ENCODE peak calls at places on chromosomes 16 and 17, in eight cellular contexts. V is mesothelial cell of epicardium; D is colonic mucosa; G is HT1080; T is OCI-M1; N is stimulated activated CD8-positive, alpha-beta memory T cell treated with anti-CD3 and anti-CD28 coated beads, Interleukin-7, amount 100 ng/mL, for 48 hours; C is NCI-H1105 treated with DMSO at 0.1 percent for 48 hours; Z is HT-29. I is an unnamed sample.

GRCh38 chr17:28326114-28326513 is 7.1 kb downstream of the TMEM97 start:
- DNase-seq in V (peak), D (no peak), G (no peak), T (no peak), N (no peak), C (no peak), Z (peak), I (no peak)

GRCh38 chr16:84893467-84893848 is 73.7 kb downstream of the CRISPLD2 start:
- DNase-seq in V (no peak), D (no peak), G (no peak), T (no peak), N (no peak), C (no peak), Z (no peak), I (no peak)

GRCh38 chr16:58128721-58129096 is 472 bp downstream of the CFAP20 start:
- DNase-seq in V (no peak), D (no peak), G (no peak), T (peak), N (no peak), C (no peak), Z (no peak), I (no peak)

GRCh38 chr17:9829343-9829742 is 3.6 kb downstream of the GLP2R start:
- DNase-seq in V (no peak), D (no peak), G (no peak), T (no peak), N (no peak), C (no peak), Z (no peak), I (no peak)

GRCh38 chr17:77400445-77400870 is 259.7 kb downstream of the SEC14L1 start:
- DNase-seq in V (no peak), D (no peak), G (no peak), T (peak), N (peak), C (no peak), Z (no peak), I (no peak)

GRCh38 chr17:27657620-27658019 is 26.6 kb downstream of the LGALS9 start:
- DNase-seq in V (no peak), D (no peak), G (no peak), T (peak), N (no peak), C (no peak), Z (peak), I (no peak)

GRCh38 chr17:28059675-28060074 is 17.2 kb downstream of the NLK start:
- DNase-seq in V (no peak), D (no peak), G (no peak), T (no peak), N (no peak), C (no peak), Z (no peak), I (no peak)

GRCh38 chr16:46690281-46691178 is 1.1 kb downstream of the ORC6 start:
- DNase-seq in V (no peak), D (peak), G (no peak), T (no peak), N (no peak), C (no peak), Z (peak), I (peak)

GRCh38 chr16:26816885-26817571 is 249.7 kb upstream of the C16orf82 start:
- DNase-seq in V (no peak), D (no peak), G (peak), T (no peak), N (no peak), C (no peak), Z (no peak), I (no peak)

GRCh38 chr16:78478267-78478821 is 378.9 kb downstream of the WWOX start:
- DNase-seq in V (no peak), D (no peak), G (no peak), T (no peak), N (no peak), C (peak), Z (peak), I (no peak)

GRCh38 chr17:72861811-72862210 is 230.7 kb downstream of the SLC39A11 start:
- DNase-seq in V (no peak), D (no peak), G (no peak), T (no peak), N (no peak), C (no peak), Z (no peak), I (no peak)

GRCh38 chr17:49063652-49064051 is 66.5 kb downstream of the IGF2BP1 start:
- DNase-seq in V (no peak), D (no peak), G (no peak), T (no peak), N (no peak), C (no peak), Z (no peak), I (no peak)

GRCh38 chr16:15934991-15935390 is 14.4 kb upstream of the ABCC1 start:
- DNase-seq in V (no peak), D (no peak), G (no peak), T (no peak), N (no peak), C (no peak), Z (no peak), I (no peak)

GRCh38 chr17:77602883-77603640 is 355.4 kb upstream of the TNRC6C start:
- DNase-seq in V (peak), D (no peak), G (no peak), T (no peak), N (no peak), C (no peak), Z (no peak), I (no peak)

GRCh38 chr17:43823350-43824084 is 9.4 kb downstream of the MPP3 start:
- DNase-seq in V (no peak), D (peak), G (no peak), T (no peak), N (no peak), C (no peak), Z (no peak), I (no peak)

GRCh38 chr17:38464251-38464722 is 36.0 kb downstream of the ARHGAP23 start:
- DNase-seq in V (no peak), D (no peak), G (no peak), T (no peak), N (no peak), C (no peak), Z (peak), I (no peak)

GRCh38 chr16:84511821-84512220 is 7.4 kb upstream of the MEAK7 start:
- DNase-seq in V (no peak), D (no peak), G (no peak), T (no peak), N (no peak), C (no peak), Z (no peak), I (no peak)

GRCh38 chr16:20669691-20670090 is 27.8 kb downstream of the ACSM1 start:
- DNase-seq in V (no peak), D (no peak), G (no peak), T (no peak), N (no peak), C (no peak), Z (no peak), I (no peak)

GRCh38 chr17:82384730-82385429 is 13.3 kb downstream of the UTS2R start:
- DNase-seq in V (peak), D (no peak), G (peak), T (no peak), N (no peak), C (peak), Z (peak), I (no peak)

GRCh38 chr17:56934280-56934679 is 20.4 kb upstream of the TRIM25 start:
- DNase-seq in V (no peak), D (no peak), G (no peak), T (no peak), N (peak), C (no peak), Z (no peak), I (no peak)

GRCh38 chr17:59311051-59311468 is 20.4 kb upstream of the YPEL2 start:
- DNase-seq in V (no peak), D (peak), G (peak), T (peak), N (no peak), C (peak), Z (peak), I (peak)

GRCh38 chr17:33200116-33200515 is 93.0 kb downstream of the ASIC2 start:
- DNase-seq in V (no peak), D (peak), G (no peak), T (no peak), N (no peak), C (no peak), Z (peak), I (no peak)

GRCh38 chr16:49505556-49505955 is 132.0 kb downstream of the C16orf78 start:
- DNase-seq in V (no peak), D (no peak), G (no peak), T (no peak), N (no peak), C (no peak), Z (no peak), I (no peak)

GRCh38 chr16:72530434-72530833 is 358.5 kb upstream of the PMFBP1 start:
- DNase-seq in V (no peak), D (no peak), G (peak), T (no peak), N (no peak), C (no peak), Z (peak), I (peak)

GRCh38 chr17:3935825-3936355 is 19.6 kb upstream of the P2RX1 start:
- DNase-seq in V (no peak), D (no peak), G (peak), T (no peak), N (no peak), C (no peak), Z (no peak), I (no peak)

GRCh38 chr16:1983544-1984346 is at the start of gene GFER:
- DNase-seq in V (peak), D (peak), G (peak), T (peak), N (peak), C (peak), Z (peak), I (no peak)

GRCh38 chr17:58337126-58337599 is 8.6 kb upstream of the TSPOAP1 start:
- DNase-seq in V (no peak), D (no peak), G (no peak), T (peak), N (peak), C (no peak), Z (no peak), I (no peak)

GRCh38 chr17:71142333-71142732 is 973.0 kb downstream of the KCNJ2 start:
- DNase-seq in V (no peak), D (no peak), G (no peak), T (no peak), N (no peak), C (no peak), Z (no peak), I (no peak)

GRCh38 chr17:1629647-1630310 is 1.1 kb upstream of the SLC43A2 start:
- DNase-seq in V (no peak), D (peak), G (peak), T (peak), N (peak), C (peak), Z (peak), I (no peak)

GRCh38 chr17:57644311-57644710 is 100.8 kb downstream of the CCDC182 start:
- DNase-seq in V (no peak), D (no peak), G (no peak), T (no peak), N (no peak), C (no peak), Z (no peak), I (no peak)

GRCh38 chr16:87499189-87499486 is 6.3 kb upstream of the ZCCHC14 start:
- DNase-seq in V (no peak), D (no peak), G (peak), T (peak), N (no peak), C (no peak), Z (no peak), I (peak)

GRCh38 chr17:80486692-80487091 is 10.3 kb upstream of the NPTX1 start:
- DNase-seq in V (no peak), D (no peak), G (no peak), T (no peak), N (no peak), C (no peak), Z (no peak), I (no peak)

GRCh38 chr16:9258423-9259051 is 167.1 kb downstream of the HAPSTR1 start:
- DNase-seq in V (peak), D (peak), G (peak), T (peak), N (no peak), C (no peak), Z (peak), I (peak)

GRCh38 chr17:10032142-10032541 is 127.1 kb upstream of the RCVRN start:
- DNase-seq in V (no peak), D (no peak), G (no peak), T (no peak), N (no peak), C (no peak), Z (no peak), I (no peak)

I was measured in HS-27A.